ENCODE peak calls at places on chromosome X, in five cellular contexts. Z, F, T, J and Y are unnamed samples.

GRCh38 chrX:67635424-67635823 is 91.6 kb downstream of the AR start:
- DNase-seq in Z (no peak), F (no peak), T (no peak), J (no peak), Y (no peak)

GRCh38 chrX:9443327-9443726 is 21.5 kb upstream of the TBL1X start:
- DNase-seq in Z (no peak), F (no peak), T (no peak), J (no peak), Y (no peak)

GRCh38 chrX:123860983-123861382 is 1.1 kb downstream of the XIAP start:
- DNase-seq in Z (no peak), F (no peak), T (no peak), J (no peak), Y (no peak)

GRCh38 chrX:332496-332860 is 13.9 kb upstream of the GTPBP6 start:
- DNase-seq in Z (no peak), F (no peak), T (no peak), J (no peak), Y (no peak)

GRCh38 chrX:71536285-71536684 is 3.4 kb downstream of the OGT start:
- DNase-seq in Z (no peak), F (no peak), T (no peak), J (no peak), Y (no peak)

GRCh38 chrX:40154229-40154852 is 56.6 kb upstream of the BCOR start:
- DNase-seq in Z (no peak), F (no peak), T (no peak), J (peak; percentile 48), Y (peak; percentile 53)

GRCh38 chrX:51860679-51861078 is 32.7 kb upstream of the MAGED1 start:
- DNase-seq in Z (no peak), F (no peak), T (peak; percentile 34), J (peak; percentile 13), Y (peak; percentile 33)

GRCh38 chrX:15170927-15171326 is 99.0 kb downstream of the ASB9 start:
- DNase-seq in Z (no peak), F (no peak), T (no peak), J (no peak), Y (no peak)

GRCh38 chrX:101195442-101196173 is 24.0 kb upstream of the DRP2 start:
- DNase-seq in Z (no peak), F (no peak), T (no peak), J (no peak), Y (no peak)

GRCh38 chrX:123201720-123202119 is 17.6 kb downstream of the GRIA3 start:
- DNase-seq in Z (no peak), F (no peak), T (no peak), J (no peak), Y (no peak)

GRCh38 chrX:114127411-114128025 is 456.4 kb upstream of the HTR2C start:
- DNase-seq in Z (no peak), F (no peak), T (no peak), J (peak; percentile 19), Y (no peak)

GRCh38 chrX:49230500-49231232 is 2.5 kb downstream of the CACNA1F start:
- DNase-seq in Z (no peak), F (peak; percentile 31), T (no peak), J (peak; percentile 82), Y (peak; percentile 30)

GRCh38 chrX:154037754-154038153 is 18.1 kb upstream of the IRAK1 start:
- DNase-seq in Z (no peak), F (no peak), T (no peak), J (no peak), Y (no peak)

GRCh38 chrX:153622661-153623309 is 23.8 kb upstream of the CCNQ start:
- DNase-seq in Z (no peak), F (no peak), T (no peak), J (no peak), Y (no peak)

GRCh38 chrX:37331546-37331945 is 17.6 kb upstream of the PRRG1 start:
- DNase-seq in Z (no peak), F (no peak), T (no peak), J (no peak), Y (no peak)

GRCh38 chrX:69179380-69179911 is 14.2 kb upstream of the PJA1 start:
- DNase-seq in Z (no peak), F (no peak), T (peak; percentile 3), J (peak; percentile 33), Y (no peak)

GRCh38 chrX:100994352-100995281 is 25.1 kb downstream of the ARL13A start:
- DNase-seq in Z (no peak), F (no peak), T (peak; percentile 42), J (no peak), Y (peak; percentile 3)

GRCh38 chrX:44935640-44936039 is 62.7 kb downstream of the KDM6A start:
- DNase-seq in Z (no peak), F (no peak), T (no peak), J (no peak), Y (no peak)

GRCh38 chrX:154487518-154488290 is 1.3 kb upstream of the UBL4A start:
- DNase-seq in Z (no peak), F (no peak), T (no peak), J (no peak), Y (no peak)

GRCh38 chrX:20531667-20532066 is 265.0 kb upstream of the RPS6KA3 start:
- DNase-seq in Z (no peak), F (no peak), T (peak; percentile 54), J (no peak), Y (no peak)

GRCh38 chrX:125289920-125290319 is 29.8 kb upstream of the TEX13C start:
- DNase-seq in Z (no peak), F (no peak), T (no peak), J (no peak), Y (no peak)

GRCh38 chrX:39275500-39276068 is 474.3 kb downstream of the MID1IP1 start:
- DNase-seq in Z (no peak), F (no peak), T (no peak), J (no peak), Y (no peak)

GRCh38 chrX:20038966-20039365 is 48.1 kb upstream of the BCLAF3 start:
- DNase-seq in Z (no peak), F (no peak), T (no peak), J (no peak), Y (no peak)

GRCh38 chrX:9144643-9145290 is 110.8 kb upstream of the FAM9B start:
- DNase-seq in Z (no peak), F (no peak), T (peak; percentile 48), J (no peak), Y (no peak)

GRCh38 chrX:19924285-19924684 is 36.9 kb upstream of the SH3KBP1 start:
- DNase-seq in Z (no peak), F (no peak), T (peak; percentile 9), J (no peak), Y (no peak)

GRCh38 chrX:68286076-68286475 is 147.2 kb downstream of the OPHN1 start:
- DNase-seq in Z (no peak), F (no peak), T (no peak), J (no peak), Y (no peak)

GRCh38 chrX:31036895-31037294 is 34.9 kb downstream of the FTHL17 start:
- DNase-seq in Z (peak; percentile 11), F (no peak), T (peak; percentile 40), J (peak; percentile 36), Y (peak; percentile 46)